ENCODE peak calls at places on chromosome 11, in seven cellular contexts. H is endodermal cell, M is GM23248, R is uterus, Z is mammary epithelial cell, W is neuronal stem cell, F is gastrocnemius medialis. J is an unnamed sample.

GRCh38 chr11:12245091-12245490 is 132.3 kb upstream of the PARVA start:
- DNase-seq in W (no peak), F (no peak), Z (no peak), H (no peak), M (peak; percentile 75), R (no peak), J (no peak)

GRCh38 chr11:14611939-14612338 is 31.7 kb upstream of the PDE3B start:
- DNase-seq in F (no peak), W (no peak), H (no peak), M (no peak), Z (no peak), R (no peak), J (no peak)

GRCh38 chr11:64580387-64580786 is 10.6 kb upstream of the SLC22A12 start:
- DNase-seq in H (no peak), Z (no peak), M (peak; percentile 30), F (no peak), R (no peak), W (no peak), J (peak; percentile 38)

GRCh38 chr11:12269446-12270214 is 107.7 kb upstream of the PARVA start:
- DNase-seq in H (no peak), R (no peak), Z (no peak), M (no peak), F (no peak), W (no peak), J (no peak)

GRCh38 chr11:14584595-14584994 is 59.0 kb upstream of the PDE3B start:
- DNase-seq in M (no peak), F (no peak), R (no peak), W (no peak), Z (no peak), H (no peak), J (no peak)

GRCh38 chr11:47516155-47516554 is 36.8 kb downstream of the CELF1 start:
- DNase-seq in Z (no peak), M (no peak), W (no peak), H (no peak), F (no peak), R (no peak), J (no peak)

GRCh38 chr11:73271936-73272679 is at the start of gene P2RY6:
- DNase-seq in F (peak; percentile 38), W (no peak), R (no peak), H (peak; percentile 73), Z (peak; percentile 80), M (peak; percentile 73), J (no peak)

GRCh38 chr11:34075178-34075820 is 23.8 kb downstream of the CAPRIN1 start:
- DNase-seq in W (no peak), H (no peak), R (no peak), Z (peak; percentile 83), M (peak; percentile 84), F (no peak), J (no peak)

GRCh38 chr11:116644201-116644947 is 128.4 kb downstream of the BUD13 start:
- DNase-seq in Z (no peak), F (no peak), W (no peak), R (no peak), M (no peak), H (no peak), J (no peak)

GRCh38 chr11:118791961-118792578 is 1.1 kb upstream of the DDX6 start:
- DNase-seq in M (peak; percentile 48), R (no peak), Z (no peak), F (peak; percentile 21), W (peak; percentile 20), H (peak; percentile 77), J (peak; percentile 85)

GRCh38 chr11:1402355-1402754 is 12.6 kb downstream of the BRSK2 start:
- DNase-seq in H (no peak), W (no peak), R (no peak), M (no peak), F (no peak), Z (no peak), J (no peak)

GRCh38 chr11:128365044-128365443 is 222.3 kb downstream of the ETS1 start:
- DNase-seq in Z (peak; percentile 48), F (no peak), M (peak; percentile 81), W (peak; percentile 32), H (no peak), R (no peak), J (no peak)

GRCh38 chr11:61855939-61856730 is 28.0 kb downstream of the FADS2 start:
- DNase-seq in M (no peak), W (no peak), H (no peak), R (no peak), Z (no peak), F (no peak), J (no peak)

GRCh38 chr11:1391165-1392010 is 1.7 kb downstream of the BRSK2 start:
- DNase-seq in Z (no peak), R (no peak), F (no peak), M (no peak), W (no peak), H (peak; percentile 75), J (no peak)

GRCh38 chr11:72673284-72673942 is 809 bp downstream of the PDE2A start:
- DNase-seq in F (no peak), H (peak; percentile 85), Z (no peak), R (no peak), M (no peak), W (peak; percentile 53), J (no peak)

GRCh38 chr11:30210357-30210756 is 20.5 kb upstream of the FSHB start:
- DNase-seq in R (no peak), M (no peak), F (no peak), H (no peak), Z (peak; percentile 24), W (no peak), J (no peak)

GRCh38 chr11:75155570-75156422 is 4.9 kb downstream of the SLCO2B1 start:
- DNase-seq in H (no peak), M (no peak), R (no peak), Z (no peak), W (no peak), F (no peak), J (no peak)

GRCh38 chr11:22508691-22509090 is 116.9 kb downstream of the FANCF start:
- DNase-seq in W (peak; percentile 31), F (no peak), Z (no peak), M (no peak), H (no peak), R (no peak), J (no peak)

GRCh38 chr11:44958165-44958564 is 7.5 kb upstream of the TP53I11 start:
- DNase-seq in F (no peak), Z (no peak), H (no peak), R (no peak), W (no peak), M (no peak), J (no peak)

GRCh38 chr11:36684840-36685800 is 87.1 kb upstream of the RAG2 start:
- DNase-seq in Z (no peak), F (no peak), M (no peak), H (no peak), R (no peak), W (no peak), J (no peak)

GRCh38 chr11:8075119-8075726 is 5.8 kb upstream of the TUB start:
- DNase-seq in R (no peak), F (no peak), M (peak; percentile 48), W (no peak), Z (no peak), H (no peak), J (no peak)

GRCh38 chr11:130448416-130449068 is at the start of gene ADAMTS15:
- DNase-seq in R (peak; percentile 80), Z (peak; percentile 85), H (peak; percentile 98), M (peak; percentile 83), F (peak; percentile 70), W (peak; percentile 83), J (peak; percentile 91)

DNA sequence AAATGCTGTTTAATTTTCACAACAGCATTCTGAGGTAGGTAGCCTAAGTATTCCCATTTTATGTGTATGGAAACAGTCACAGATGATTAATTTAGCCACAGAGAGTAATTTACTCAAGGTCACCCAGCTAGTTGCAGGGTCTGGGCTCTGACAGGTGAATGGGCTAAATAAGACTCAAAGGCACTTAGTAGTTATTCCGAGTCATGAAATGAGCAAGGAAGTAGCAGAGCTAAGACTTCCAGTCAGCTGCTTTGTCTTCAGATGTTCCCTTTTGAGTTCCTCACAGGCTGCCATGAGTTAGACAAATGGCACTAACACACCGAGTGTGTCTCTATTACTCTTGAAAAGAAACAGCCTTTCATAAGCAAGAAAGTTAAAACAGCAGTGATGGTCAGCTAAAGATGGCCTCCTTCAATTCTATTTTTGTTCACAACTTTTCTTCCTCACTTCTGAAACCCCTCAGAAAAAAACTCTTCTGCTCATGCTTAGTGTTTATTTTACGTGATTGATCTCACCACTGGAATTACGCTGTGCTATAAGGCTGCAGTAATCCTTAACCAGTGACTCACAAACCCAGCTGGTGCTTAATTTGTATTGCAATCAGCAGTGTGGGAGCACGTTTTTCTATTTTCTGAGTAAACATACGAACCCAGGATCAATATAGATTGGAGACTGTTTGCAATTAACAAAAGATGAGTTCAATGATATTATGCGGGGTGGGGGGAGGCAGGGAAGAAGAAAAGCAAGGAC is 389.2 kb downstream of the AASDHPPT start:
- DNase-seq in Z (no peak), H (no peak), W (no peak), F (no peak), M (peak; percentile 78), R (no peak), J (no peak)
- H3K9me3 ChIP-seq in Z (no peaks in the 10 kb centered on the region), H (no peaks in the 10 kb centered on the region), W (no peaks in the 10 kb centered on the region), F (no peaks in the 10 kb centered on the region), M (no peaks in the 10 kb centered on the region), R (no peaks in the 10 kb centered on the region), J (no peaks in the 10 kb centered on the region)

GRCh38 chr11:2904153-2905052 is 18.8 kb upstream of the CDKN1C start:
- DNase-seq in R (no peak), F (no peak), Z (no peak), H (no peak), M (no peak), W (no peak), J (no peak)
- H3K4me3 ChIP-seq in R (no peak overlapping the region), F (no peak overlapping the region), Z (peak overlapping the region; percentile 18), H (no peak overlapping the region), M (no peak overlapping the region), W (no peak overlapping the region), J (no peak overlapping the region)

DNA sequence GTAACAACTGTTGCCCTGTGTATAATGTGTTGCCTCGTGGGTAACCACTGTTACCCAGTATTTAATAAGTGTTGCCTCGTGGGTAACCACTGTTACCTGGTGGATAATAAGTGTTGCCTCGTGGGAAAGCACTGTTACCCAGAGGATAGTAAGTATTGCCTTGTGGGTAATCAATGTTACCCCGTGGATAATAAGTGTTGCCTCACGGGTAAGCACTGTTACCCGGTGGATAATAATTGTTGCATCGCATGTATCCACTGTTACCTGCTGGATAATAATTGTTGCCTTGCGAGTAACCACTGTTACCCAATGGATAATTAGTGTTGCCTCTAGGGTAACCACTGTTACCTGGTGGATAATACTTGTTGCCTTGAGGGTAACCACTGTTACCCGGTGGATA is 17.1 kb upstream of the NXPE4 start:
- DNase-seq in W (no peak), R (no peak), Z (no peak), M (no peak), H (no peak), F (no peak), J (no peak)
- H3K9me3 ChIP-seq in W (peaks cover 41% of the 10 kb centered on the region), R (peaks cover 3% of the 10 kb centered on the region), Z (peaks cover 19% of the 10 kb centered on the region), M (no peaks in the 10 kb centered on the region), H (peaks cover 95% of the 10 kb centered on the region), F (no peaks in the 10 kb centered on the region), J (no peaks in the 10 kb centered on the region)

DNA sequence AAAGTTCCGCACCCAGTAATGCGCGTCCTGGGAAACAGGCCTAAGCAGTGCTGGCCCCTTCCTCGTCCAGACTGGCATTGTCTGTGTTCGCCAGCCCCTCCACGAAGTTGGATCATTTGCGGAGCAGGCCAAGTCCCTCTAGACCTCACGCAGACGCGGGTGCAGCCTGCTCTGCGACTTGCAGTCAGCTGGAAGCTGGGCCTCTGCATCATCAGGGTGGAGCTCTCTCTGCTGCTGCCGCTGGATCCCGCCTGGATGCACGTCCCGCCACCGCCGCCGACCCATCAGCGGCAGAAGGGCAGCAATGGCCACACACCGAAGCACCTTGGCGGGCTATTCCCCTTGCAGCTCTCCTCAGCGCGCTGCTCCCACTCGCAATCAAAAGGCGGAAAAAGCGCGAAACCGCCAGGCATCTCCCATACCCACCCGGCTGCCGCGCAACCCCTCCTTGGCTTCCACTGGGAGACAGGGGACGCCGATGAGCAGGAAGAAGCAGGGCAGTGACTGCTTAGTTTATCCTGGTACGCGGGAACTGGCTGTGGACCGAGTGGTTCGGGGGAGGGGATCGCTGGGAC is 34.1 kb upstream of the GLYATL1 start:
- DNase-seq in F (no peak), M (peak; percentile 82), H (peak; percentile 87), W (peak; percentile 59), Z (peak; percentile 74), R (no peak), J (no peak)
- H3K4me3 ChIP-seq in F (peak overlapping the region; percentile 11), M (peak overlapping the region; percentile 73), H (peak overlapping the region; percentile 75), W (peak overlapping the region; percentile 79), Z (peak overlapping the region; percentile 66), R (no peak overlapping the region), J (peak overlapping the region; percentile 46)

J was measured in suprapubic skin.